ENCODE peak calls at places on chromosomes 6 and 20, in four cellular contexts. A is heart left ventricle, E is PC-3, W is upper lobe of left lung. H is an unnamed sample.
A peak's percentile ranks its signal among the peaks of the same experiment; 100 is the strongest.

GRCh38 chr6:145206247-145206907 is 528.9 kb downstream of the EPM2A start:
- DNase-seq in A (no peak), E (no peak), W (no peak), H (no peak)

GRCh38 chr20:36924167-36925045 is 27.1 kb downstream of the SAMHD1 start:
- DNase-seq in A (no peak), E (no peak), W (no peak), H (no peak)

GRCh38 chr6:121838842-121839241 is 403.4 kb downstream of the GJA1 start:
- DNase-seq in E (peak; percentile 55), A (peak; percentile 66), W (no peak), H (peak; percentile 63)

GRCh38 chr20:2701671-2702081 is 9.1 kb downstream of the EBF4 start:
- DNase-seq in A (no peak), E (no peak), W (no peak), H (no peak)

GRCh38 chr6:26336355-26337198 is 28.4 kb upstream of the BTN3A2 start:
- DNase-seq in E (peak; percentile 90), W (no peak), A (no peak), H (no peak)

GRCh38 chr20:49964964-49965780 is 17.6 kb upstream of the SNAI1 start:
- DNase-seq in A (peak; percentile 34), W (no peak), E (peak; percentile 69), H (no peak)

GRCh38 chr6:36615018-36615761 is 21.0 kb downstream of the SRSF3 start:
- DNase-seq in A (peak; percentile 58), E (peak; percentile 70), W (no peak), H (peak; percentile 52)

GRCh38 chr6:25942561-25943147 is 12.2 kb upstream of the SLC17A2 start:
- DNase-seq in E (peak; percentile 68), A (no peak), W (no peak), H (no peak)

GRCh38 chr6:168239374-168239773 is 80.2 kb downstream of the DACT2 start:
- DNase-seq in W (no peak), E (no peak), A (no peak), H (no peak)

GRCh38 chr20:39214778-39215177 is 252.6 kb downstream of the DHX35 start:
- DNase-seq in A (no peak), W (peak; percentile 5), E (no peak), H (no peak)
- TF ChIP-seq CTCF in A (no peak), W (no peak), E (no peak), H (no peak)

DNA sequence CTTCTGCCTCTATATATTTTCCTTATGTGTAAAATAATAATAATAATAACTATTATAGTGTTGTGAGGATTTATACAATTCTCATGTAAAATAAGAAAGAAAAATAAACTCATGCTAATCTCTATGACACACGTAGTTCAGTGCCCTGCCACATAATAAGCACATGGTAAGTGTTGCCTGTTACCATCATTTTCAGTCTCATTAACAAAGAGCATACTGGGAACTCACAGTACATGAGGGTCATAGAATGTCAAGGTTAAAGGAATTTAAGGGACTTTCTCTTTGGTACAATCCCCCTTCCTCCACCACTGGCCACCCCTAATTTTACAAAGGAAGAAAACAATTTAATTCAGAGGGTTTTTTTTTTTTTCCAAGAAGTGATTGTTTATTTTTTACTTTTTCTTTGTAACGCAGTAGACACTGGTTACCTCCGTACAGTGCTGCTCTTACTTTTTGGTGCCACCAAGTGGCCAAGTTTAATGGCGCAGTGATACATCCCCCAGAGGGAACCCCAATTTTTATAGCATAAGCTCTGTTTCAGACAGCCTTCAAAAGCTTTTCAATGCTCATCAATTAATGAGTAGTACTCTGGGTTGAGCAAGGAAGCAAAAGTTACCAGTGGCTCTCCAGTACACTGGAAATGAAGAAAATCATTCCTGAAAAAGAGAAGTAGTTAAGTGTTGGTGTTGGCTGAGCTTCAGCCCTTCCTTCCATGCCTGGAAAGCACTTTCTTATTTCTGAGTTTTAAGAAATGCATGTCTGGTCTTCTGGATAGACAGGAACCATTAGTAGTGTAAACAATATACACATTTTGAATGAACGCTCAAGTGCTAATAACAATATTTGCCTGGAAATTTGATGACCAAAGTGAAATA is 129.3 kb upstream of the SMLR1 start:
- DNase-seq in A (no peak), E (peak; percentile 62), W (no peak), H (no peak)
- TF ChIP-seq CTCF in A (peak; percentile 43), E (peak; percentile 89), W (peak; percentile 48), H (peak; percentile 63)

GRCh38 chr20:62026564-62026856 is 39.2 kb downstream of the TAF4 start:
- DNase-seq in W (peak; percentile 49), E (no peak), A (peak; percentile 18), H (no peak)

GRCh38 chr20:62025394-62025793 is 40.3 kb downstream of the TAF4 start:
- DNase-seq in W (no peak), E (no peak), A (peak; percentile 11), H (no peak)

GRCh38 chr20:62027698-62028321 is 37.9 kb downstream of the TAF4 start:
- DNase-seq in A (peak; percentile 6), E (no peak), W (no peak), H (no peak)

GRCh38 chr20:62027116-62027515 is 38.6 kb downstream of the TAF4 start:
- DNase-seq in A (peak; percentile 25), W (no peak), E (no peak), H (no peak)

GRCh38 chr20:62025832-62026563 is 39.7 kb downstream of the TAF4 start:
- DNase-seq in A (peak; percentile 39), W (no peak), E (no peak), H (no peak)
- TF ChIP-seq CTCF in A (peak; percentile 58), W (peak; percentile 51), E (no peak), H (no peak)

DNA sequence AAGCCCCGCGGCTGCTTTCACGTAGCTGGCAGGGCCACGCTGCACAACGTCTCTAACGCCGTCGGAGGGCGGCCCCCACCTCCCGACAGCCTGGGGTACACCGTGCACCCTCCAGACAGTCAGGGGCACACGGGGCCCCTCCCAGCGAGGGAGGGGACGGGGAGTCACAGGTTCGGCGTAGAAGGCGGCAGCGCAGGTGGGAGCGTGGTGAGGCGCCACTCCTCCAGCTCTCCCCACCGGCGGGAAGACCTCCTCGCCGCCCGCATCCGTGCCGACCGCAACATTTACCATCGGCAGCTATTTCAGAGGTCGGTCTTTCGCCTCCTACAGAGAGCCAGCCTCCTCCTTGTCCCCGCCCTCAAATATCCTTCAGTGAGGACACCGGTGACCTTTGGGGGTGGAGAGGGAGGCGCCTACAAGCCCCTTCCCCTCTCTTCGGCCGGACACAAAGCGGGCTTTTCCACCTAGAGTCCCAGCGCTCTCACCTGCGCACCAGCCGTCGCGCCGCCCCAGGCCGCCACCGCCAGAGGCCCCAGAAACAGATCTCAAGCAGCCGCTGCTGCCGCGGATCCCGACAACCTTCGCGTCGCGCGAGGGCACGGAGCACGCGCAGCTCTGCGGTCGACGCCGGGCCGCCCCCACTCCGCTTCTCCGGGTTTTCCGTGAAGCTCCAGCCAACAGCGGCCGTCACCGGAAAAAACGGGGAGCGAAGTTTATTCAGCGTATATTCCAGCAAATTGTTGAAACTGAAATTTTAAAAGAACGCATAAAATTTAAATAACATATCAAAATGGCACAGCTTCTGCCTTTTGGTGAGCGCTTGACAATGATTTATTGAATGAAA is at the start of gene MKKS:
- DNase-seq in W (peak; percentile 98), A (peak; percentile 95), E (peak; percentile 90), H (peak; percentile 77)
- TF ChIP-seq CTCF in W (no peak), A (no peak), E (no peak), H (no peak)

GRCh38 chr6:9140181-9140580 is 704.8 kb upstream of the SLC35B3 start:
- DNase-seq in A (no peak), E (peak; percentile 82), W (peak; percentile 40), H (peak; percentile 77)

GRCh38 chr6:9138856-9139426 is 703.6 kb upstream of the SLC35B3 start:
- DNase-seq in W (no peak), A (no peak), E (peak; percentile 28), H (no peak)

GRCh38 chr6:9143140-9143539 is 707.8 kb upstream of the SLC35B3 start:
- DNase-seq in A (no peak), W (no peak), E (no peak), H (no peak)

GRCh38 chr6:9140861-9141534 is 705.7 kb upstream of the SLC35B3 start:
- DNase-seq in W (no peak), E (peak; percentile 71), A (no peak), H (no peak)

GRCh38 chr6:9139762-9140161 is 704.4 kb upstream of the SLC35B3 start:
- DNase-seq in A (no peak), W (no peak), E (peak; percentile 91), H (no peak)
- TF ChIP-seq CTCF in A (no peak), W (no peak), E (no peak), H (no peak)

GRCh38 chr6:107561325-107561724 is 71.4 kb downstream of the SOBP start:
- DNase-seq in E (no peak), W (peak; percentile 34), A (peak; percentile 58), H (no peak)

GRCh38 chr6:107564223-107564855 is 74.4 kb downstream of the SOBP start:
- DNase-seq in E (no peak), W (no peak), A (no peak), H (no peak)

GRCh38 chr6:107563694-107564093 is 73.8 kb downstream of the SOBP start:
- DNase-seq in E (no peak), W (no peak), A (no peak), H (no peak)

GRCh38 chr6:107567643-107568042 is 77.7 kb downstream of the SOBP start:
- DNase-seq in A (no peak), W (no peak), E (no peak), H (no peak)

DNA sequence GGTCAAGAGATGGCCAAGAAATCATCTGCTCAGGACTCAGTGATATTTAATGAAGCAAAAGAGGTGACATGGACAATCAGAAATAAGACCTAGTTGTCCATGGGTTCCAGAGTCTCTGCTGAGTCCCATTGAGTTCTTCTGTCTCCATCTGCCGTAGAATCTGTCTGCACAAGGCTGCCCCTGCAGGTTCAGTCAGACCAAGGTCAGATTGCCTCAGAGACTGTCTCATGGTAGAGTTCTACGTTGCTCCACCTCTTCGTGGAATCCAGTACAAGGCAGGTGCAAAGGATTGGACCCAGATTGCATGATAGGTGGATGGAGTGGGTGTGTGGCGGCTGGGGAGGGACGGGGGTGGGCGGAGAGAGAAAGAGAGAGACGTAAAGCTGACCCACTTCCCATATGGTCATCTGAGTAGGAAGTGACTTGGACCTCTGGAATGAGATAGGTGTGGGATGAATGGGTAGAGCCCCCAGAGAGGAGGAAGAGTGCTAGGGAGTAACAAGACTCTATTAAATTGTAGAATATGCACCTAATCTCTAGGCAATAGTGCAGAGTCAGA is 75.3 kb downstream of the SOBP start:
- DNase-seq in W (no peak), A (no peak), E (no peak), H (no peak)
- TF ChIP-seq CTCF in W (no peak), A (no peak), E (no peak), H (no peak)

H was measured in breast epithelium.